ENCODE peak calls at places on chromosomes 3 and 15, in six cellular contexts. One of them, this sample, is unnamed.

GRCh38 chr3:4241595-4242170 is 61.5 kb upstream of the SETMAR start:
- DNase-seq in H9: no peak
- DNase-seq in GM23338: no peak
- DNase-seq in stimulated activated CD4-positive, alpha-beta T cell treated with anti-CD3 and anti-CD28 coated beads, Interleukin-2, amount 100 ng/mL, for 24 hours: no peak
- DNase-seq in uterus: no peak
- DNase-seq in activated T-cell treated with anti-CD3 and anti-CD28 coated beads for 1 hour: no peak
- DNase-seq in this sample: no peak

GRCh38 chr3:164186095-164186494 is 892.2 kb downstream of the SI start:
- DNase-seq in H9: no peak
- DNase-seq in GM23338: peak
- DNase-seq in stimulated activated CD4-positive, alpha-beta T cell treated with anti-CD3 and anti-CD28 coated beads, Interleukin-2, amount 100 ng/mL, for 24 hours: no peak
- DNase-seq in uterus: no peak
- DNase-seq in activated T-cell treated with anti-CD3 and anti-CD28 coated beads for 1 hour: no peak
- DNase-seq in this sample: no peak

GRCh38 chr3:190526787-190527767 is 13.2 kb downstream of the IL1RAP start:
- DNase-seq in H9: no peak
- DNase-seq in GM23338: no peak
- DNase-seq in stimulated activated CD4-positive, alpha-beta T cell treated with anti-CD3 and anti-CD28 coated beads, Interleukin-2, amount 100 ng/mL, for 24 hours: no peak
- DNase-seq in uterus: no peak
- DNase-seq in activated T-cell treated with anti-CD3 and anti-CD28 coated beads for 1 hour: no peak
- DNase-seq in this sample: peak

GRCh38 chr3:61718565-61718964 is 157.2 kb downstream of the PTPRG start:
- DNase-seq in H9: no peak
- DNase-seq in GM23338: no peak
- DNase-seq in stimulated activated CD4-positive, alpha-beta T cell treated with anti-CD3 and anti-CD28 coated beads, Interleukin-2, amount 100 ng/mL, for 24 hours: no peak
- DNase-seq in uterus: no peak
- DNase-seq in activated T-cell treated with anti-CD3 and anti-CD28 coated beads for 1 hour: no peak
- DNase-seq in this sample: no peak

GRCh38 chr15:39594056-39594763 is 13.3 kb downstream of the THBS1 start:
- DNase-seq in H9: no peak
- DNase-seq in GM23338: no peak
- DNase-seq in stimulated activated CD4-positive, alpha-beta T cell treated with anti-CD3 and anti-CD28 coated beads, Interleukin-2, amount 100 ng/mL, for 24 hours: no peak
- DNase-seq in uterus: no peak
- DNase-seq in activated T-cell treated with anti-CD3 and anti-CD28 coated beads for 1 hour: no peak
- DNase-seq in this sample: no peak

GRCh38 chr3:156317457-156317856 is 197.1 kb downstream of the KCNAB1 start:
- DNase-seq in H9: no peak
- DNase-seq in GM23338: peak
- DNase-seq in stimulated activated CD4-positive, alpha-beta T cell treated with anti-CD3 and anti-CD28 coated beads, Interleukin-2, amount 100 ng/mL, for 24 hours: no peak
- DNase-seq in uterus: no peak
- DNase-seq in activated T-cell treated with anti-CD3 and anti-CD28 coated beads for 1 hour: no peak
- DNase-seq in this sample: peak

GRCh38 chr3:113258311-113258710 is 47.0 kb downstream of the BOC start:
- DNase-seq in H9: no peak
- DNase-seq in GM23338: peak
- DNase-seq in stimulated activated CD4-positive, alpha-beta T cell treated with anti-CD3 and anti-CD28 coated beads, Interleukin-2, amount 100 ng/mL, for 24 hours: no peak
- DNase-seq in uterus: no peak
- DNase-seq in activated T-cell treated with anti-CD3 and anti-CD28 coated beads for 1 hour: no peak
- DNase-seq in this sample: no peak

GRCh38 chr3:35946857-35947514 is 307.7 kb downstream of the ARPP21 start:
- DNase-seq in H9: no peak
- DNase-seq in GM23338: no peak
- DNase-seq in stimulated activated CD4-positive, alpha-beta T cell treated with anti-CD3 and anti-CD28 coated beads, Interleukin-2, amount 100 ng/mL, for 24 hours: no peak
- DNase-seq in uterus: no peak
- DNase-seq in activated T-cell treated with anti-CD3 and anti-CD28 coated beads for 1 hour: no peak
- DNase-seq in this sample: no peak

GRCh38 chr3:59456852-59457485 is 407.1 kb upstream of the CFAP20DC start:
- DNase-seq in H9: no peak
- DNase-seq in GM23338: no peak
- DNase-seq in stimulated activated CD4-positive, alpha-beta T cell treated with anti-CD3 and anti-CD28 coated beads, Interleukin-2, amount 100 ng/mL, for 24 hours: peak
- DNase-seq in uterus: no peak
- DNase-seq in activated T-cell treated with anti-CD3 and anti-CD28 coated beads for 1 hour: no peak
- DNase-seq in this sample: no peak

GRCh38 chr3:105503191-105503593 is 136.5 kb downstream of the ALCAM start:
- DNase-seq in H9: no peak
- DNase-seq in GM23338: no peak
- DNase-seq in stimulated activated CD4-positive, alpha-beta T cell treated with anti-CD3 and anti-CD28 coated beads, Interleukin-2, amount 100 ng/mL, for 24 hours: no peak
- DNase-seq in uterus: no peak
- DNase-seq in activated T-cell treated with anti-CD3 and anti-CD28 coated beads for 1 hour: no peak
- DNase-seq in this sample: no peak

GRCh38 chr15:27057904-27058645 is 87.1 kb downstream of the GABRG3 start:
- DNase-seq in H9: no peak
- DNase-seq in GM23338: peak
- DNase-seq in stimulated activated CD4-positive, alpha-beta T cell treated with anti-CD3 and anti-CD28 coated beads, Interleukin-2, amount 100 ng/mL, for 24 hours: no peak
- DNase-seq in uterus: no peak
- DNase-seq in activated T-cell treated with anti-CD3 and anti-CD28 coated beads for 1 hour: no peak
- DNase-seq in this sample: no peak

GRCh38 chr3:50089603-50089945 is 855 bp downstream of the RBM5 start:
- DNase-seq in H9: no peak
- DNase-seq in GM23338: peak
- DNase-seq in stimulated activated CD4-positive, alpha-beta T cell treated with anti-CD3 and anti-CD28 coated beads, Interleukin-2, amount 100 ng/mL, for 24 hours: no peak
- DNase-seq in uterus: no peak
- DNase-seq in activated T-cell treated with anti-CD3 and anti-CD28 coated beads for 1 hour: no peak
- DNase-seq in this sample: peak

GRCh38 chr15:70251246-70251990 is 153.7 kb upstream of the TLE3 start:
- DNase-seq in H9: no peak
- DNase-seq in GM23338: no peak
- DNase-seq in stimulated activated CD4-positive, alpha-beta T cell treated with anti-CD3 and anti-CD28 coated beads, Interleukin-2, amount 100 ng/mL, for 24 hours: no peak
- DNase-seq in uterus: no peak
- DNase-seq in activated T-cell treated with anti-CD3 and anti-CD28 coated beads for 1 hour: no peak
- DNase-seq in this sample: no peak

GRCh38 chr3:62911531-62911930 is 36.3 kb upstream of the CADPS start:
- DNase-seq in H9: no peak
- DNase-seq in GM23338: no peak
- DNase-seq in stimulated activated CD4-positive, alpha-beta T cell treated with anti-CD3 and anti-CD28 coated beads, Interleukin-2, amount 100 ng/mL, for 24 hours: no peak
- DNase-seq in uterus: no peak
- DNase-seq in activated T-cell treated with anti-CD3 and anti-CD28 coated beads for 1 hour: no peak
- DNase-seq in this sample: no peak

GRCh38 chr3:102018544-102018943 is 169.2 kb downstream of the NFKBIZ start:
- DNase-seq in H9: no peak
- DNase-seq in GM23338: no peak
- DNase-seq in stimulated activated CD4-positive, alpha-beta T cell treated with anti-CD3 and anti-CD28 coated beads, Interleukin-2, amount 100 ng/mL, for 24 hours: no peak
- DNase-seq in uterus: no peak
- DNase-seq in activated T-cell treated with anti-CD3 and anti-CD28 coated beads for 1 hour: no peak
- DNase-seq in this sample: no peak

GRCh38 chr15:77002954-77003912 is 8.3 kb downstream of the PSTPIP1 start:
- DNase-seq in H9: no peak
- DNase-seq in GM23338: no peak
- DNase-seq in stimulated activated CD4-positive, alpha-beta T cell treated with anti-CD3 and anti-CD28 coated beads, Interleukin-2, amount 100 ng/mL, for 24 hours: peak
- DNase-seq in uterus: no peak
- DNase-seq in activated T-cell treated with anti-CD3 and anti-CD28 coated beads for 1 hour: peak
- DNase-seq in this sample: no peak

GRCh38 chr15:22903961-22904534 is 65.6 kb downstream of the NIPA2 start:
- DNase-seq in H9: no peak
- DNase-seq in GM23338: no peak
- DNase-seq in stimulated activated CD4-positive, alpha-beta T cell treated with anti-CD3 and anti-CD28 coated beads, Interleukin-2, amount 100 ng/mL, for 24 hours: no peak
- DNase-seq in uterus: no peak
- DNase-seq in activated T-cell treated with anti-CD3 and anti-CD28 coated beads for 1 hour: no peak
- DNase-seq in this sample: no peak

GRCh38 chr3:11774296-11774877 is 72.3 kb downstream of the TAMM41 start:
- DNase-seq in H9: peak
- DNase-seq in GM23338: peak
- DNase-seq in stimulated activated CD4-positive, alpha-beta T cell treated with anti-CD3 and anti-CD28 coated beads, Interleukin-2, amount 100 ng/mL, for 24 hours: no peak
- DNase-seq in uterus: no peak
- DNase-seq in activated T-cell treated with anti-CD3 and anti-CD28 coated beads for 1 hour: no peak
- DNase-seq in this sample: peak

GRCh38 chr3:159829056-159829995 is 159.3 kb upstream of the IL12A start:
- DNase-seq in H9: no peak
- DNase-seq in GM23338: no peak
- DNase-seq in stimulated activated CD4-positive, alpha-beta T cell treated with anti-CD3 and anti-CD28 coated beads, Interleukin-2, amount 100 ng/mL, for 24 hours: no peak
- DNase-seq in uterus: no peak
- DNase-seq in activated T-cell treated with anti-CD3 and anti-CD28 coated beads for 1 hour: no peak
- DNase-seq in this sample: peak

GRCh38 chr3:158749977-158750376 is 17.7 kb upstream of the RARRES1 start:
- DNase-seq in H9: no peak
- DNase-seq in GM23338: no peak
- DNase-seq in stimulated activated CD4-positive, alpha-beta T cell treated with anti-CD3 and anti-CD28 coated beads, Interleukin-2, amount 100 ng/mL, for 24 hours: no peak
- DNase-seq in uterus: no peak
- DNase-seq in activated T-cell treated with anti-CD3 and anti-CD28 coated beads for 1 hour: no peak
- DNase-seq in this sample: no peak

GRCh38 chr3:144546539-144546938 is 574.9 kb downstream of the DIPK2A start:
- DNase-seq in H9: no peak
- DNase-seq in GM23338: no peak
- DNase-seq in stimulated activated CD4-positive, alpha-beta T cell treated with anti-CD3 and anti-CD28 coated beads, Interleukin-2, amount 100 ng/mL, for 24 hours: no peak
- DNase-seq in uterus: no peak
- DNase-seq in activated T-cell treated with anti-CD3 and anti-CD28 coated beads for 1 hour: no peak
- DNase-seq in this sample: no peak

GRCh38 chr3:34013818-34014576 is 215.6 kb downstream of the PDCD6IP start:
- DNase-seq in H9: no peak
- DNase-seq in GM23338: no peak
- DNase-seq in stimulated activated CD4-positive, alpha-beta T cell treated with anti-CD3 and anti-CD28 coated beads, Interleukin-2, amount 100 ng/mL, for 24 hours: no peak
- DNase-seq in uterus: no peak
- DNase-seq in activated T-cell treated with anti-CD3 and anti-CD28 coated beads for 1 hour: no peak
- DNase-seq in this sample: no peak

GRCh38 chr3:94225176-94225742 is 162.4 kb downstream of the NSUN3 start:
- DNase-seq in H9: no peak
- DNase-seq in GM23338: no peak
- DNase-seq in stimulated activated CD4-positive, alpha-beta T cell treated with anti-CD3 and anti-CD28 coated beads, Interleukin-2, amount 100 ng/mL, for 24 hours: no peak
- DNase-seq in uterus: no peak
- DNase-seq in activated T-cell treated with anti-CD3 and anti-CD28 coated beads for 1 hour: no peak
- DNase-seq in this sample: no peak

GRCh38 chr3:134078169-134078821 is 48.6 kb upstream of the SLCO2A1 start:
- DNase-seq in H9: no peak
- DNase-seq in GM23338: no peak
- DNase-seq in stimulated activated CD4-positive, alpha-beta T cell treated with anti-CD3 and anti-CD28 coated beads, Interleukin-2, amount 100 ng/mL, for 24 hours: no peak
- DNase-seq in uterus: no peak
- DNase-seq in activated T-cell treated with anti-CD3 and anti-CD28 coated beads for 1 hour: no peak
- DNase-seq in this sample: no peak

GRCh38 chr15:67185621-67186225 is 68.7 kb downstream of the AAGAB start:
- DNase-seq in H9: no peak
- DNase-seq in GM23338: no peak
- DNase-seq in stimulated activated CD4-positive, alpha-beta T cell treated with anti-CD3 and anti-CD28 coated beads, Interleukin-2, amount 100 ng/mL, for 24 hours: no peak
- DNase-seq in uterus: no peak
- DNase-seq in activated T-cell treated with anti-CD3 and anti-CD28 coated beads for 1 hour: no peak
- DNase-seq in this sample: no peak

GRCh38 chr3:21331321-21331720 is 419.7 kb downstream of the ZNF385D start:
- DNase-seq in H9: no peak
- DNase-seq in GM23338: no peak
- DNase-seq in stimulated activated CD4-positive, alpha-beta T cell treated with anti-CD3 and anti-CD28 coated beads, Interleukin-2, amount 100 ng/mL, for 24 hours: no peak
- DNase-seq in uterus: no peak
- DNase-seq in activated T-cell treated with anti-CD3 and anti-CD28 coated beads for 1 hour: no peak
- DNase-seq in this sample: no peak

GRCh38 chr3:120344349-120344748 is 4.8 kb downstream of the LRRC58 start:
- DNase-seq in H9: no peak
- DNase-seq in GM23338: no peak
- DNase-seq in stimulated activated CD4-positive, alpha-beta T cell treated with anti-CD3 and anti-CD28 coated beads, Interleukin-2, amount 100 ng/mL, for 24 hours: no peak
- DNase-seq in uterus: no peak
- DNase-seq in activated T-cell treated with anti-CD3 and anti-CD28 coated beads for 1 hour: no peak
- DNase-seq in this sample: no peak

GRCh38 chr15:50907866-50908208 is 646 bp upstream of the AP4E1 start:
- DNase-seq in H9: peak
- DNase-seq in GM23338: peak
- DNase-seq in stimulated activated CD4-positive, alpha-beta T cell treated with anti-CD3 and anti-CD28 coated beads, Interleukin-2, amount 100 ng/mL, for 24 hours: peak
- DNase-seq in uterus: no peak
- DNase-seq in activated T-cell treated with anti-CD3 and anti-CD28 coated beads for 1 hour: peak
- DNase-seq in this sample: peak

GRCh38 chr15:31379042-31379441 is 52.4 kb downstream of the KLF13 start:
- DNase-seq in H9: no peak
- DNase-seq in GM23338: no peak
- DNase-seq in stimulated activated CD4-positive, alpha-beta T cell treated with anti-CD3 and anti-CD28 coated beads, Interleukin-2, amount 100 ng/mL, for 24 hours: no peak
- DNase-seq in uterus: no peak
- DNase-seq in activated T-cell treated with anti-CD3 and anti-CD28 coated beads for 1 hour: no peak
- DNase-seq in this sample: no peak

GRCh38 chr15:63583027-63583426 is 14.2 kb upstream of the FBXL22 start:
- DNase-seq in H9: no peak
- DNase-seq in GM23338: no peak
- DNase-seq in stimulated activated CD4-positive, alpha-beta T cell treated with anti-CD3 and anti-CD28 coated beads, Interleukin-2, amount 100 ng/mL, for 24 hours: no peak
- DNase-seq in uterus: no peak
- DNase-seq in activated T-cell treated with anti-CD3 and anti-CD28 coated beads for 1 hour: no peak
- DNase-seq in this sample: no peak

GRCh38 chr3:115790759-115791158 is 167.4 kb downstream of the GAP43 start:
- DNase-seq in H9: no peak
- DNase-seq in GM23338: no peak
- DNase-seq in stimulated activated CD4-positive, alpha-beta T cell treated with anti-CD3 and anti-CD28 coated beads, Interleukin-2, amount 100 ng/mL, for 24 hours: peak
- DNase-seq in uterus: no peak
- DNase-seq in activated T-cell treated with anti-CD3 and anti-CD28 coated beads for 1 hour: peak
- DNase-seq in this sample: peak

GRCh38 chr3:50486219-50486888 is 17.1 kb downstream of the CACNA2D2 start:
- DNase-seq in H9: no peak
- DNase-seq in GM23338: no peak
- DNase-seq in stimulated activated CD4-positive, alpha-beta T cell treated with anti-CD3 and anti-CD28 coated beads, Interleukin-2, amount 100 ng/mL, for 24 hours: no peak
- DNase-seq in uterus: no peak
- DNase-seq in activated T-cell treated with anti-CD3 and anti-CD28 coated beads for 1 hour: no peak
- DNase-seq in this sample: no peak

GRCh38 chr3:140224307-140224706 is 289.3 kb downstream of the CLSTN2 start:
- DNase-seq in H9: no peak
- DNase-seq in GM23338: no peak
- DNase-seq in stimulated activated CD4-positive, alpha-beta T cell treated with anti-CD3 and anti-CD28 coated beads, Interleukin-2, amount 100 ng/mL, for 24 hours: no peak
- DNase-seq in uterus: no peak
- DNase-seq in activated T-cell treated with anti-CD3 and anti-CD28 coated beads for 1 hour: no peak
- DNase-seq in this sample: no peak

GRCh38 chr3:1696654-1697275 is 401.9 kb upstream of the CNTN4 start:
- DNase-seq in H9: no peak
- DNase-seq in GM23338: no peak
- DNase-seq in stimulated activated CD4-positive, alpha-beta T cell treated with anti-CD3 and anti-CD28 coated beads, Interleukin-2, amount 100 ng/mL, for 24 hours: no peak
- DNase-seq in uterus: no peak
- DNase-seq in activated T-cell treated with anti-CD3 and anti-CD28 coated beads for 1 hour: no peak
- DNase-seq in this sample: no peak

GRCh38 chr15:41498657-41499056 is 5.0 kb downstream of the ITPKA start:
- DNase-seq in H9: no peak
- DNase-seq in GM23338: no peak
- DNase-seq in stimulated activated CD4-positive, alpha-beta T cell treated with anti-CD3 and anti-CD28 coated beads, Interleukin-2, amount 100 ng/mL, for 24 hours: no peak
- DNase-seq in uterus: no peak
- DNase-seq in activated T-cell treated with anti-CD3 and anti-CD28 coated beads for 1 hour: no peak
- DNase-seq in this sample: no peak

GRCh38 chr15:60396964-60397771 is 618 bp downstream of the ANXA2 start:
- DNase-seq in H9: peak
- DNase-seq in GM23338: peak
- DNase-seq in stimulated activated CD4-positive, alpha-beta T cell treated with anti-CD3 and anti-CD28 coated beads, Interleukin-2, amount 100 ng/mL, for 24 hours: peak
- DNase-seq in uterus: peak
- DNase-seq in activated T-cell treated with anti-CD3 and anti-CD28 coated beads for 1 hour: peak
- DNase-seq in this sample: peak

GRCh38 chr3:31968927-31969418 is 12.1 kb downstream of the OSBPL10 start:
- DNase-seq in H9: no peak
- DNase-seq in GM23338: no peak
- DNase-seq in stimulated activated CD4-positive, alpha-beta T cell treated with anti-CD3 and anti-CD28 coated beads, Interleukin-2, amount 100 ng/mL, for 24 hours: no peak
- DNase-seq in uterus: no peak
- DNase-seq in activated T-cell treated with anti-CD3 and anti-CD28 coated beads for 1 hour: no peak
- DNase-seq in this sample: peak